ENCODE peak calls at places on chromosome 6, in nine cellular contexts. B, N, U, H, L, F, O, K and P are unnamed samples.

GRCh38 chr6:44925100-44925739 is 402.9 kb upstream of the RUNX2 start:
- DNase-seq in B (no peak), N (no peak), U (peak; percentile 35), H (no peak), L (peak; percentile 16), F (no peak), O (no peak), K (peak; percentile 43), P (no peak)

GRCh38 chr6:37491161-37491829 is 8.4 kb downstream of the CCDC167 start:
- DNase-seq in B (no peak), N (peak; percentile 43), U (no peak), H (no peak), L (peak; percentile 13), F (no peak), O (no peak), K (no peak), P (peak; percentile 29)

GRCh38 chr6:549901-550300 is 107.0 kb downstream of the HUS1B start:
- DNase-seq in B (no peak), N (no peak), U (no peak), H (no peak), L (no peak), F (no peak), O (no peak), K (no peak), P (no peak)

GRCh38 chr6:56073761-56074160 is 173.6 kb downstream of the COL21A1 start:
- DNase-seq in B (no peak), N (no peak), U (no peak), H (no peak), L (no peak), F (no peak), O (no peak), K (no peak), P (no peak)

GRCh38 chr6:12882761-12883290 is 166.3 kb downstream of the PHACTR1 start:
- DNase-seq in B (no peak), N (no peak), U (no peak), H (no peak), L (no peak), F (no peak), O (no peak), K (no peak), P (no peak)

GRCh38 chr6:106747139-106747538 is 117.8 kb downstream of the QRSL1 start:
- DNase-seq in B (peak; percentile 76), N (no peak), U (no peak), H (no peak), L (no peak), F (no peak), O (no peak), K (no peak), P (no peak)

GRCh38 chr6:107409942-107410341 is 49.4 kb downstream of the PDSS2 start:
- DNase-seq in B (no peak), N (no peak), U (no peak), H (no peak), L (no peak), F (no peak), O (no peak), K (no peak), P (no peak)

GRCh38 chr6:131159578-131159977 is 24.3 kb downstream of the AKAP7 start:
- DNase-seq in B (no peak), N (no peak), U (no peak), H (no peak), L (no peak), F (no peak), O (no peak), K (no peak), P (no peak)

GRCh38 chr6:906920-907319 is 214.0 kb upstream of the EXOC2 start:
- DNase-seq in B (no peak), N (no peak), U (no peak), H (no peak), L (no peak), F (no peak), O (no peak), K (no peak), P (no peak)

GRCh38 chr6:91697010-91697694 is 1110.3 kb upstream of the MAP3K7 start:
- DNase-seq in B (peak; percentile 65), N (no peak), U (no peak), H (no peak), L (no peak), F (no peak), O (no peak), K (no peak), P (no peak)

GRCh38 chr6:91691449-91691848 is 1104.6 kb upstream of the MAP3K7 start:
- DNase-seq in B (no peak), N (no peak), U (no peak), H (no peak), L (no peak), F (no peak), O (no peak), K (no peak), P (no peak)
- H3K27ac ChIP-seq in B (no peak overlapping the region), N (no peak overlapping the region), U (no peak overlapping the region), H (no peak overlapping the region), L (no peak overlapping the region), F (no peak overlapping the region), O (no peak overlapping the region), K (no peak overlapping the region), P (no peak overlapping the region)

GRCh38 chr6:34424200-34425131 is 1.4 kb downstream of the RPS10 start:
- DNase-seq in B (no peak), N (no peak), U (no peak), H (no peak), L (no peak), F (no peak), O (no peak), K (no peak), P (no peak)
- H3K27ac ChIP-seq in B (peak overlapping the region; percentile 88), N (peak overlapping the region; percentile 75), U (no peak overlapping the region), H (peak overlapping the region; percentile 86), L (peak overlapping the region; percentile 85), F (no peak overlapping the region), O (peak overlapping the region; percentile 76), K (peak overlapping the region; percentile 74), P (no peak overlapping the region)

DNA sequence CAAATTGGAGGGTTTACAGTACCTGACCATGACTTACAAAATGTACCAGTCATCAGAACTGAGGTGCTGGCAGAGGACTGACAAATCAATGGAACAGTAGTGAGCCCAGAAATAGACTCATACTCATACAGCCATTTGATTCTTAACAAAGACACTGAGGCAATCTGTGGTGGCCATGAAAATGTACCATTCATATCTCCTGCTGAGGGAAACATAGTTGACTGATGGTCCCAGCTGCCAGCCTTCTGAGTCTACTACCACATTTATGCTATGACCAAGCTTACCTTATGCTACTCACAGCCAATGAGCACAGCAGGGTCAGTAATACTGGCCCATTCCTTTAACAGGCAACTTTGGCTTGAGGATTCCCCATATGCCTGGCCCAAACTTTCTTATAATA is 88.6 kb downstream of the WASF1 start:
- DNase-seq in B (no peak), N (no peak), U (no peak), H (no peak), L (no peak), F (no peak), O (no peak), K (no peak), P (no peak)
- H3K27ac ChIP-seq in B (no peak overlapping the region), N (no peak overlapping the region), U (no peak overlapping the region), H (no peak overlapping the region), L (no peak overlapping the region), F (no peak overlapping the region), O (no peak overlapping the region), K (no peak overlapping the region), P (no peak overlapping the region)

GRCh38 chr6:3727593-3728108 is 23.9 kb downstream of the PXDC1 start:
- DNase-seq in B (no peak), N (no peak), U (no peak), H (no peak), L (no peak), F (no peak), O (no peak), K (no peak), P (no peak)

GRCh38 chr6:3725145-3726015 is 26.1 kb downstream of the PXDC1 start:
- DNase-seq in B (no peak), N (no peak), U (no peak), H (no peak), L (no peak), F (no peak), O (no peak), K (no peak), P (no peak)

GRCh38 chr6:3727036-3727435 is 24.5 kb downstream of the PXDC1 start:
- DNase-seq in B (no peak), N (no peak), U (no peak), H (no peak), L (no peak), F (no peak), O (no peak), K (no peak), P (no peak)

GRCh38 chr6:3724451-3725144 is 26.9 kb downstream of the PXDC1 start:
- DNase-seq in B (no peak), N (no peak), U (no peak), H (no peak), L (no peak), F (peak; percentile 73), O (no peak), K (no peak), P (no peak)

DNA sequence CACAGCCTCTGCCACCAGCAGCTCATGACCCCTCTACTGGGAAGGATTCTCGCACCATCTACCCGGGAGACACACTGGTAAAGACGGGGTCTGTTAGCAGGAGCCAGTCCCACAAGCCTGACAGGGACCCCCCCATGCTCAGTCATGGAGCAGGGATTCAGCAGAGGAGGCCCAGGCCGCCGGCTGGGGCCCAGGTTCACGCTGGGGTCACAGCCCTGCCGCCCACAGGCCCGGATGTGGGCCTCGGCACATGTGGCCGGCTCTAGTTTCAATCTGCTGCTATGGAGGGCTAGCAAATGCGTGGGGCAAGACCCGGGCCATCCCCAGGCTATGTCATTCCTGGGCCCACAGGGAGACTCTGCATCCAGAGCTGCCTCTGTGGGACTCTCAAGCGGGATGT is 25.1 kb downstream of the PXDC1 start:
- DNase-seq in B (no peak), N (no peak), U (no peak), H (no peak), L (no peak), F (no peak), O (no peak), K (no peak), P (no peak)
- H3K27ac ChIP-seq in B (no peak overlapping the region), N (no peak overlapping the region), U (no peak overlapping the region), H (no peak overlapping the region), L (no peak overlapping the region), F (no peak overlapping the region), O (no peak overlapping the region), K (no peak overlapping the region), P (no peak overlapping the region)

DNA sequence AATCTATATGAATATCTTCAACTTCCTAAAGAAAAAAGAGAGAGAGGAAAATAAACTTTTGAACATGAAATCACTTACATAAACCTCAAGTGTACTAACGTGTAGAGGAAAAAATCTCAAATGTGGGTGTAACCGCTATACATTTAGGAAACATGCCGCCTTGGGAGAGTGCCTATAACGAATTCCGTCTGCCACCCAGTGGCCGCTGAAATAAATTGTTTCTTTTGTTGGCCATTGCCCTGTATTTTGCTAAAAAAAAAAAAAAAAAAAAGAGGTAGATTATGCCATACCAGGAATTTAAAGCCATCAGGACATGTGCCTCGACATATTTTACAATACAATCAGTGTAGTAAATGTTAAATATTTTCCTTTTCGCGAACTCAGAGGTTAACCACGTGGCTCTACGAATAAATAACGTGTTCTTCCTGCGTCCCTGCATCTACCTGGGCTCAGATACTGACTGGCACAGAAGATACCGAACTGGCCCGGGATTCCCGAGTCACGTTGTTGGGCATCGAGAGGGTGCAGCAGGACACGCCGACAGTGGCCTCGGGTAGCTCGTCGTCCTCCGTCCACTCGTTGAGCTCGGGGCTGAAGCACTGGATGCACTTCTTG is 14.3 kb downstream of the KLHL31 start:
- DNase-seq in B (peak; percentile 80), N (peak; percentile 50), U (peak; percentile 68), H (no peak), L (peak; percentile 86), F (no peak), O (peak; percentile 46), K (peak; percentile 87), P (peak; percentile 25)
- H3K27ac ChIP-seq in B (peak overlapping the region; percentile 90), N (peak overlapping the region; percentile 47), U (no peak overlapping the region), H (no peak overlapping the region), L (peak overlapping the region; percentile 18), F (no peak overlapping the region), O (no peak overlapping the region), K (peak overlapping the region; percentile 81), P (peak overlapping the region; percentile 48)

GRCh38 chr6:170038251-170038650 is 252.6 kb downstream of the DLL1 start:
- DNase-seq in B (no peak), N (peak; percentile 41), U (no peak), H (no peak), L (no peak), F (no peak), O (no peak), K (peak; percentile 24), P (no peak)
- H3K27ac ChIP-seq in B (no peak overlapping the region), N (no peak overlapping the region), U (no peak overlapping the region), H (no peak overlapping the region), L (no peak overlapping the region), F (no peak overlapping the region), O (no peak overlapping the region), K (no peak overlapping the region), P (no peak overlapping the region)